ENCODE peak calls at places on chromosomes 7 and 10, in eight cellular contexts. One of them, this sample, is unnamed.

GRCh38 chr10:27547482-27547881 is 43.4 kb downstream of the RAB18 start:
- DNase-seq in HCT116: no peak
- DNase-seq in endothelial cell of umbilical vein: no peak
- DNase-seq in K562: no peak
- DNase-seq in A549: no peak
- DNase-seq in HepG2: no peak
- DNase-seq in GM12878: no peak
- DNase-seq in H1: no peak
- DNase-seq in this sample: no peak

GRCh38 chr7:157088136-157088535 is 50.6 kb upstream of the UBE3C start:
- DNase-seq in HCT116: no peak
- DNase-seq in endothelial cell of umbilical vein: no peak
- DNase-seq in K562: no peak
- DNase-seq in A549: no peak
- DNase-seq in HepG2: no peak
- DNase-seq in GM12878: no peak
- DNase-seq in H1: no peak
- DNase-seq in this sample: no peak

GRCh38 chr10:11320809-11321520 is 290.5 kb downstream of the USP6NL start:
- DNase-seq in HCT116: no peak
- DNase-seq in endothelial cell of umbilical vein: no peak
- DNase-seq in K562: no peak
- DNase-seq in A549: no peak
- DNase-seq in HepG2: no peak
- DNase-seq in GM12878: no peak
- DNase-seq in H1: no peak
- DNase-seq in this sample: no peak

GRCh38 chr10:29473411-29474100 is 161.2 kb downstream of the SVIL start:
- DNase-seq in HCT116: no peak
- DNase-seq in endothelial cell of umbilical vein: no peak
- DNase-seq in K562: no peak
- DNase-seq in A549: no peak
- DNase-seq in HepG2: no peak
- DNase-seq in GM12878: no peak
- DNase-seq in H1: no peak
- DNase-seq in this sample: no peak

GRCh38 chr10:42488416-42488815 is 150.0 kb downstream of the ZNF33B start:
- DNase-seq in HCT116: no peak
- DNase-seq in endothelial cell of umbilical vein: peak
- DNase-seq in K562: no peak
- DNase-seq in A549: no peak
- DNase-seq in HepG2: no peak
- DNase-seq in GM12878: no peak
- DNase-seq in H1: no peak
- DNase-seq in this sample: no peak

GRCh38 chr10:29839826-29840515 is 205.2 kb upstream of the SVIL start:
- DNase-seq in HCT116: no peak
- DNase-seq in endothelial cell of umbilical vein: no peak
- DNase-seq in K562: no peak
- DNase-seq in A549: no peak
- DNase-seq in HepG2: no peak
- DNase-seq in GM12878: no peak
- DNase-seq in H1: no peak
- DNase-seq in this sample: no peak

GRCh38 chr7:139830779-139831498 is 1.9 kb downstream of the TBXAS1 start:
- DNase-seq in HCT116: no peak
- DNase-seq in endothelial cell of umbilical vein: no peak
- DNase-seq in K562: no peak
- DNase-seq in A549: no peak
- DNase-seq in HepG2: no peak
- DNase-seq in GM12878: no peak
- DNase-seq in H1: no peak
- DNase-seq in this sample: peak

GRCh38 chr7:156892086-156892800 is 740 bp downstream of the LMBR1 start:
- DNase-seq in HCT116: no peak
- DNase-seq in endothelial cell of umbilical vein: peak
- DNase-seq in K562: peak
- DNase-seq in A549: peak
- DNase-seq in HepG2: peak
- DNase-seq in GM12878: no peak
- DNase-seq in H1: no peak
- DNase-seq in this sample: peak

GRCh38 chr10:103487396-103487708 is 6.2 kb upstream of the NEURL1 start:
- DNase-seq in HCT116: no peak
- DNase-seq in endothelial cell of umbilical vein: no peak
- DNase-seq in K562: no peak
- DNase-seq in A549: no peak
- DNase-seq in HepG2: no peak
- DNase-seq in GM12878: no peak
- DNase-seq in H1: no peak
- DNase-seq in this sample: no peak

GRCh38 chr7:15750741-15751140 is 64.3 kb upstream of the MEOX2 start:
- DNase-seq in HCT116: no peak
- DNase-seq in endothelial cell of umbilical vein: no peak
- DNase-seq in K562: no peak
- DNase-seq in A549: no peak
- DNase-seq in HepG2: no peak
- DNase-seq in GM12878: no peak
- DNase-seq in H1: no peak
- DNase-seq in this sample: no peak

GRCh38 chr10:47346572-47347302 is 1.4 kb upstream of the RBP3 start:
- DNase-seq in HCT116: no peak
- DNase-seq in endothelial cell of umbilical vein: no peak
- DNase-seq in K562: no peak
- DNase-seq in A549: no peak
- DNase-seq in HepG2: no peak
- DNase-seq in GM12878: no peak
- DNase-seq in H1: no peak
- DNase-seq in this sample: no peak

GRCh38 chr7:18119985-18120384 is 92.3 kb upstream of the PRPS1L1 start:
- DNase-seq in HCT116: peak
- DNase-seq in endothelial cell of umbilical vein: peak
- DNase-seq in K562: no peak
- DNase-seq in A549: peak
- DNase-seq in HepG2: no peak
- DNase-seq in GM12878: no peak
- DNase-seq in H1: no peak
- DNase-seq in this sample: peak

GRCh38 chr7:151993977-151994676 is 31.3 kb upstream of the GALNT11 start:
- DNase-seq in HCT116: no peak
- DNase-seq in endothelial cell of umbilical vein: no peak
- DNase-seq in K562: no peak
- DNase-seq in A549: no peak
- DNase-seq in HepG2: no peak
- DNase-seq in GM12878: no peak
- DNase-seq in H1: no peak
- DNase-seq in this sample: no peak

GRCh38 chr7:37927739-37928444 is 7.5 kb downstream of the EPDR1 start:
- DNase-seq in HCT116: no peak
- DNase-seq in endothelial cell of umbilical vein: no peak
- DNase-seq in K562: no peak
- DNase-seq in A549: no peak
- DNase-seq in HepG2: no peak
- DNase-seq in GM12878: no peak
- DNase-seq in H1: no peak
- DNase-seq in this sample: peak

GRCh38 chr7:129925416-129926002 is 27.3 kb downstream of the UBE2H start:
- DNase-seq in HCT116: no peak
- DNase-seq in endothelial cell of umbilical vein: no peak
- DNase-seq in K562: no peak
- DNase-seq in A549: no peak
- DNase-seq in HepG2: no peak
- DNase-seq in GM12878: no peak
- DNase-seq in H1: no peak
- DNase-seq in this sample: no peak

GRCh38 chr7:108308276-108308675 is 148.0 kb downstream of the NRCAM start:
- DNase-seq in HCT116: no peak
- DNase-seq in endothelial cell of umbilical vein: no peak
- DNase-seq in K562: no peak
- DNase-seq in A549: no peak
- DNase-seq in HepG2: no peak
- DNase-seq in GM12878: no peak
- DNase-seq in H1: no peak
- DNase-seq in this sample: no peak

GRCh38 chr10:128017825-128018224 is 108.4 kb downstream of the MKI67 start:
- DNase-seq in HCT116: no peak
- DNase-seq in endothelial cell of umbilical vein: no peak
- DNase-seq in K562: no peak
- DNase-seq in A549: no peak
- DNase-seq in HepG2: no peak
- DNase-seq in GM12878: no peak
- DNase-seq in H1: no peak
- DNase-seq in this sample: no peak

GRCh38 chr7:18654709-18655108 is 159.2 kb downstream of the HDAC9 start:
- DNase-seq in HCT116: no peak
- DNase-seq in endothelial cell of umbilical vein: no peak
- DNase-seq in K562: no peak
- DNase-seq in A549: no peak
- DNase-seq in HepG2: no peak
- DNase-seq in GM12878: no peak
- DNase-seq in H1: no peak
- DNase-seq in this sample: no peak

GRCh38 chr10:95573953-95574604 is 12.9 kb upstream of the SORBS1 start:
- DNase-seq in HCT116: no peak
- DNase-seq in endothelial cell of umbilical vein: no peak
- DNase-seq in K562: no peak
- DNase-seq in A549: no peak
- DNase-seq in HepG2: no peak
- DNase-seq in GM12878: no peak
- DNase-seq in H1: no peak
- DNase-seq in this sample: no peak

GRCh38 chr10:95574649-95575365 is 13.6 kb upstream of the SORBS1 start:
- DNase-seq in HCT116: no peak
- DNase-seq in endothelial cell of umbilical vein: no peak
- DNase-seq in K562: no peak
- DNase-seq in A549: no peak
- DNase-seq in HepG2: no peak
- DNase-seq in GM12878: no peak
- DNase-seq in H1: no peak
- DNase-seq in this sample: no peak

GRCh38 chr10:95573497-95573896 is 12.3 kb upstream of the SORBS1 start:
- DNase-seq in HCT116: no peak
- DNase-seq in endothelial cell of umbilical vein: no peak
- DNase-seq in K562: no peak
- DNase-seq in A549: no peak
- DNase-seq in HepG2: no peak
- DNase-seq in GM12878: no peak
- DNase-seq in H1: no peak
- DNase-seq in this sample: no peak

GRCh38 chr10:95571390-95571789 is 10.2 kb upstream of the SORBS1 start:
- DNase-seq in HCT116: no peak
- DNase-seq in endothelial cell of umbilical vein: no peak
- DNase-seq in K562: no peak
- DNase-seq in A549: no peak
- DNase-seq in HepG2: no peak
- DNase-seq in GM12878: no peak
- DNase-seq in H1: no peak
- DNase-seq in this sample: no peak

GRCh38 chr10:95572451-95572850 is 11.3 kb upstream of the SORBS1 start:
- DNase-seq in HCT116: no peak
- DNase-seq in endothelial cell of umbilical vein: no peak
- DNase-seq in K562: no peak
- DNase-seq in A549: no peak
- DNase-seq in HepG2: no peak
- DNase-seq in GM12878: no peak
- DNase-seq in H1: no peak
- DNase-seq in this sample: no peak
- H3K4me3 ChIP-seq in HCT116: no peak
- H3K4me3 ChIP-seq in endothelial cell of umbilical vein: no peak
- H3K4me3 ChIP-seq in K562: no peak
- H3K4me3 ChIP-seq in A549: no peak
- H3K4me3 ChIP-seq in HepG2: no peak
- H3K4me3 ChIP-seq in GM12878: no peak
- H3K4me3 ChIP-seq in H1: no peak
- H3K4me3 ChIP-seq in this sample: no peak

DNA sequence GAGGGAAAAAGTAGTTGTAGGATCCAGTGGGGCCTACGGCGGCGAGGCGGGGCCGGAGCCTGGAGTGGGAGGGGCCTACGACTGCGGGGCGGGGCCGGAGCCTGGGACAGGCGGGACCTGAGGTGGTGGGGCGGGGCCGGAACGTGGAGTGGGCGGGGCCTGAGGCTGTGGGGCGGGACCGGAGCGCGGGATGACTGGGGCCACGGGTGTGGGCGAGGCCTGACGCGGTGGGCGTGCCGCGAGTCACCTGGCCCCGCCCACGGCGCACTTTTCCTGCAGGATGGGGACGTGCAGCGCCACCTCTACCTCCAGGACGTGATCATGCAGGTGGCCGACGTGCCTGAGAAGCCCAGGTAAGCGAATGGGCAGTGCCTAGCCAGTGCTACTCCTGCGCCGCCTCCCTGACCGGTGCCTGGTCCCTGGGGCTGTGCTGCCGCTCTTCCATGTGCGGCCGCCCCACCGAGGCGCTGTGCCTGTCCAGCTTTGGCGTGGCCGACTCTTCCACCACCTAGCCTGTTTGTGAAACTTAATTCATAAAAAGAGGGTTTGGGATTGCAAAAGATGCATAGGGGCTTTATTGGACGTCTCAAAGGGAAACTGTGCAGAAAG is 501 bp downstream of the ZNF511 start:
- DNase-seq in HCT116: peak
- DNase-seq in endothelial cell of umbilical vein: peak
- DNase-seq in K562: peak
- DNase-seq in A549: peak
- DNase-seq in HepG2: peak
- DNase-seq in GM12878: peak
- DNase-seq in H1: peak
- DNase-seq in this sample: peak
- TF ChIP-seq MAX in HCT116: peak
- TF ChIP-seq MAX in endothelial cell of umbilical vein: no peak
- TF ChIP-seq MAX in K562: no peak
- TF ChIP-seq MAX in A549: no peak
- TF ChIP-seq MAX in HepG2: peak
- TF ChIP-seq MAX in GM12878: no peak
- TF ChIP-seq MAX in H1: no peak
- TF ChIP-seq MAX in this sample: peak

GRCh38 chr7:101567231-101567630 is 61.9 kb downstream of the MYL10 start:
- DNase-seq in HCT116: no peak
- DNase-seq in endothelial cell of umbilical vein: no peak
- DNase-seq in K562: no peak
- DNase-seq in A549: no peak
- DNase-seq in HepG2: no peak
- DNase-seq in GM12878: no peak
- DNase-seq in H1: no peak
- DNase-seq in this sample: no peak
- TF ChIP-seq POLR2A in HCT116: no peak
- TF ChIP-seq POLR2A in endothelial cell of umbilical vein: no peak
- TF ChIP-seq POLR2A in K562: no peak
- TF ChIP-seq POLR2A in A549: no peak
- TF ChIP-seq POLR2A in HepG2: no peak
- TF ChIP-seq POLR2A in GM12878: no peak
- TF ChIP-seq POLR2A in H1: no peak
- TF ChIP-seq POLR2A in this sample: no peak

DNA sequence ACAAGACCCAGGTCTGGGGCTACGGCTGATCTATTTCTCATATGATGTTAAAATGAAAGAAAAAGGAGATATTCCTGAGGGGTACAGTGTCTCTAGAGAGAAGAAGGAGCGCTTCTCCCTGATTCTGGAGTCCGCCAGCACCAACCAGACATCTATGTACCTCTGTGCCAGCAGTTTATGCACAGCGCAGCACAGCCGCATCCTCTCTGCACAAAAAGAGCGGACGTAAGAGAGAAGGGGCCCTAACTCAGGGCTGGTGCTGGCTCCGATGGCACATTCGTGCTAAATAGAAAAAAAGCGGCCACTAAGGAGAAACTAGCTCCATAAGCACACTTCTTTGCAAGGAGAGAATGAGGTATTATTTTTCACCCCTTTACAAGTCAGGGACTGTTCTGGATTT is 28.3 kb upstream of the PRSS1 start:
- DNase-seq in HCT116: no peak
- DNase-seq in endothelial cell of umbilical vein: no peak
- DNase-seq in K562: no peak
- DNase-seq in A549: no peak
- DNase-seq in HepG2: no peak
- DNase-seq in GM12878: no peak
- DNase-seq in H1: no peak
- DNase-seq in this sample: no peak
- H3K4me3 ChIP-seq in HCT116: no peak
- H3K4me3 ChIP-seq in endothelial cell of umbilical vein: no peak
- H3K4me3 ChIP-seq in K562: no peak
- H3K4me3 ChIP-seq in A549: no peak
- H3K4me3 ChIP-seq in HepG2: no peak
- H3K4me3 ChIP-seq in GM12878: no peak
- H3K4me3 ChIP-seq in H1: no peak
- H3K4me3 ChIP-seq in this sample: no peak